ENCODE peak calls at places on chromosomes 3 and 15, in six cellular contexts. Q is heart right ventricle; X is naive thymus-derived CD8-positive, alpha-beta T cell; O is aorta; C is gastrocnemius medialis; Z is heart left ventricle. P is an unnamed sample.

GRCh38 chr3:167184511-167184910 is 195.6 kb downstream of the ZBBX start:
- ATAC-seq in Q (no peak), X (no peak), O (no peak), C (no peak), Z (no peak), P (no peak)

GRCh38 chr3:40691598-40691905 is 166.8 kb downstream of the ZNF621 start:
- ATAC-seq in Q (peak), X (no peak), O (peak), C (no peak), Z (no peak), P (no peak)

GRCh38 chr3:112497897-112498548 is 1.2 kb downstream of the BTLA start:
- ATAC-seq in Q (no peak), X (no peak), O (no peak), C (no peak), Z (no peak), P (peak)

GRCh38 chr15:66730168-66731014 is 28.4 kb downstream of the SMAD6 start:
- ATAC-seq in Q (no peak), X (no peak), O (no peak), C (no peak), Z (no peak), P (peak)

GRCh38 chr15:69403611-69404010 is 10.5 kb upstream of the KIF23 start:
- ATAC-seq in Q (no peak), X (no peak), O (no peak), C (peak), Z (no peak), P (no peak)

GRCh38 chr3:155890671-155891190 is 20.3 kb downstream of the GMPS start:
- ATAC-seq in Q (no peak), X (no peak), O (no peak), C (no peak), Z (no peak), P (no peak)

GRCh38 chr3:45105855-45106655 is 40.1 kb downstream of the CDCP1 start:
- ATAC-seq in Q (no peak), X (peak), O (no peak), C (no peak), Z (no peak), P (peak)

GRCh38 chr15:25766421-25766820 is 96.7 kb downstream of the ATP10A start:
- ATAC-seq in Q (no peak), X (no peak), O (no peak), C (peak), Z (no peak), P (no peak)

P was measured in activated T-helper 17 cell treated with anti-CD3 and anti-CD28 coated beads, Interleukin-2, amount 50 U/mL, for 72 hours.